ENCODE peak calls at places on chromosomes 3 and 15, in eight cellular contexts. A is Daoy; G is stimulated activated CD4-positive, alpha-beta T cell treated with anti-CD3 and anti-CD28 coated beads, TNF-alpha, amount 100 ng/mL, for 1 hour; F is WERI-Rb-1; W is DND-41; U is RKO; L is foreskin fibroblast; P is lower lobe of right lung. D is an unnamed sample.

GRCh38 chr3:150184426-150185071 is 213.9 kb upstream of the PFN2 start:
- DNase-seq in A (no peak), G (no peak), F (no peak), W (no peak), U (peak; percentile 39), L (peak; percentile 53), P (no peak), D (no peak)

GRCh38 chr3:127099982-127100381 is 92.9 kb upstream of the PRR23E start:
- DNase-seq in A (no peak), G (no peak), F (no peak), W (no peak), U (no peak), L (no peak), P (no peak), D (no peak)

GRCh38 chr3:95319921-95320494 is 1257.1 kb downstream of the NSUN3 start:
- DNase-seq in A (no peak), G (no peak), F (no peak), W (no peak), U (no peak), L (no peak), P (no peak), D (no peak)

GRCh38 chr15:85025516-85026279 is 44.0 kb downstream of the PDE8A start:
- DNase-seq in A (no peak), G (no peak), F (no peak), W (no peak), U (no peak), L (no peak), P (no peak), D (no peak)

GRCh38 chr15:74129411-74130088 is 836 bp upstream of the ISLR2 start:
- DNase-seq in A (peak; percentile 33), G (no peak), F (no peak), W (no peak), U (no peak), L (peak; percentile 18), P (no peak), D (no peak)

GRCh38 chr3:196639517-196640500 is at the start of gene NRROS:
- DNase-seq in A (peak; percentile 79), G (peak; percentile 35), F (no peak), W (peak; percentile 80), U (no peak), L (peak; percentile 84), P (peak; percentile 86), D (no peak)

GRCh38 chr15:35090104-35090807 is 5.2 kb upstream of the NANOGP8 start:
- DNase-seq in A (no peak), G (no peak), F (no peak), W (no peak), U (no peak), L (no peak), P (no peak), D (no peak)

GRCh38 chr3:14602006-14602803 is 49.4 kb upstream of the CCDC174 start:
- DNase-seq in A (no peak), G (no peak), F (peak; percentile 19), W (no peak), U (no peak), L (no peak), P (no peak), D (no peak)

GRCh38 chr15:81184188-81184587 is 12.5 kb upstream of the IL16 start:
- DNase-seq in A (peak; percentile 22), G (no peak), F (no peak), W (no peak), U (no peak), L (peak; percentile 62), P (peak; percentile 73), D (no peak)

GRCh38 chr15:51677453-51677852 is 3.9 kb upstream of the SCG3 start:
- DNase-seq in A (no peak), G (no peak), F (no peak), W (no peak), U (no peak), L (no peak), P (no peak), D (no peak)

GRCh38 chr15:28918141-28918983 is 32.6 kb downstream of the APBA2 start:
- DNase-seq in A (no peak), G (no peak), F (peak; percentile 23), W (no peak), U (no peak), L (no peak), P (peak; percentile 34), D (no peak)

D was measured in osteocyte.